ENCODE peak calls at places on chromosomes 5 and 9, in five cellular contexts. P is heart right ventricle, X is fibroblast of lung, R is cardiac fibroblast, Y is HL-60. F is an unnamed sample.

GRCh38 chr9:135229701-135230385 is 142.4 kb downstream of the OLFM1 start:
- DNase-seq in P (no peak), X (no peak), R (no peak), Y (no peak), F (no peak)

GRCh38 chr9:81538929-81539716 is 150.2 kb downstream of the TLE1 start:
- DNase-seq in P (no peak), X (no peak), R (no peak), Y (no peak), F (no peak)

GRCh38 chr9:114093761-114094505 is 5.2 kb downstream of the KIF12 start:
- DNase-seq in P (no peak), X (no peak), R (no peak), Y (no peak), F (no peak)

GRCh38 chr9:101716629-101717028 is 21.8 kb downstream of the GRIN3A start:
- DNase-seq in P (peak), X (no peak), R (peak), Y (no peak), F (no peak)

GRCh38 chr5:73654861-73655318 is 28.9 kb downstream of the ARHGEF28 start:
- DNase-seq in P (no peak), X (no peak), R (peak), Y (no peak), F (no peak)

GRCh38 chr5:147892696-147893296 is 13.5 kb downstream of the C5orf46 start:
- DNase-seq in P (no peak), X (no peak), R (peak), Y (no peak), F (no peak)

GRCh38 chr9:8521112-8521511 is 721.5 kb upstream of the DMAC1 start:
- DNase-seq in P (no peak), X (no peak), R (no peak), Y (no peak), F (no peak)

GRCh38 chr9:135307314-135307713 is 172.3 kb upstream of the PPP1R26 start:
- DNase-seq in P (no peak), X (no peak), R (no peak), Y (no peak), F (no peak)

GRCh38 chr5:152309926-152310450 is 95.1 kb downstream of the NMUR2 start:
- DNase-seq in P (no peak), X (no peak), R (no peak), Y (no peak), F (no peak)

GRCh38 chr5:122478741-122479459 is 166.9 kb downstream of the SNCAIP start:
- DNase-seq in P (no peak), X (no peak), R (no peak), Y (no peak), F (no peak)

GRCh38 chr9:93111371-93112115 is 15.5 kb downstream of the CARD19 start:
- DNase-seq in P (no peak), X (peak), R (no peak), Y (no peak), F (peak)

GRCh38 chr9:109912726-109913460 is 132.9 kb downstream of the PALM2AKAP2 start:
- DNase-seq in P (no peak), X (peak), R (no peak), Y (no peak), F (no peak)

GRCh38 chr9:134068742-134069535 is 1.1 kb upstream of the BRD3 start:
- DNase-seq in P (no peak), X (no peak), R (no peak), Y (no peak), F (no peak)

GRCh38 chr9:123893831-123894460 is 36.0 kb downstream of the DENND1A start:
- DNase-seq in P (no peak), X (peak), R (peak), Y (no peak), F (no peak)

GRCh38 chr9:123419721-123420559 is 63.9 kb downstream of the CRB2 start:
- DNase-seq in P (no peak), X (no peak), R (no peak), Y (no peak), F (no peak)

GRCh38 chr9:133191989-133192388 is 17.1 kb downstream of the OBP2B start:
- DNase-seq in P (no peak), X (no peak), R (no peak), Y (no peak), F (no peak)

GRCh38 chr5:79070002-79070567 is 518 bp downstream of the BHMT2 start:
- DNase-seq in P (peak), X (peak), R (no peak), Y (no peak), F (no peak)

GRCh38 chr5:142300677-142301076 is 24.1 kb downstream of the SPRY4 start:
- DNase-seq in P (no peak), X (no peak), R (no peak), Y (no peak), F (no peak)

GRCh38 chr9:132481467-132481866 is 71.5 kb downstream of the CFAP77 start:
- DNase-seq in P (no peak), X (no peak), R (no peak), Y (no peak), F (no peak)

GRCh38 chr5:154421868-154422267 is 23.9 kb upstream of the SAP30L start:
- DNase-seq in P (no peak), X (no peak), R (peak), Y (no peak), F (no peak)

GRCh38 chr5:74433255-74434123 is 207.0 kb downstream of the ENC1 start:
- DNase-seq in P (no peak), X (peak), R (peak), Y (no peak), F (no peak)

GRCh38 chr5:122493091-122493775 is 181.2 kb downstream of the SNCAIP start:
- DNase-seq in P (peak), X (peak), R (no peak), Y (no peak), F (peak)

GRCh38 chr5:95862636-95863382 is 40.3 kb upstream of the GLRX start:
- DNase-seq in P (no peak), X (no peak), R (no peak), Y (no peak), F (peak)

GRCh38 chr5:174374206-174374605 is 328.7 kb downstream of the NSG2 start:
- DNase-seq in P (no peak), X (peak), R (no peak), Y (no peak), F (no peak)

GRCh38 chr5:106312360-106312759 is 1358.4 kb downstream of the EFNA5 start:
- DNase-seq in P (no peak), X (peak), R (peak), Y (no peak), F (no peak)

GRCh38 chr9:33480094-33480493 is 6.4 kb upstream of the NOL6 start:
- DNase-seq in P (no peak), X (no peak), R (no peak), Y (no peak), F (no peak)

GRCh38 chr9:133113163-133113927 is 7.7 kb downstream of the RALGDS start:
- DNase-seq in P (peak), X (peak), R (no peak), Y (no peak), F (no peak)

GRCh38 chr5:146540421-146540820 is 24.4 kb upstream of the GPR151 start:
- DNase-seq in P (no peak), X (peak), R (peak), Y (no peak), F (no peak)

GRCh38 chr5:30099634-30100033 is 1093.9 kb upstream of the CDH6 start:
- DNase-seq in P (no peak), X (peak), R (peak), Y (no peak), F (no peak)

GRCh38 chr5:151243564-151243963 is 9.4 kb upstream of the GM2A start:
- DNase-seq in P (no peak), X (no peak), R (no peak), Y (no peak), F (no peak)
- H3K4me3 ChIP-seq in P (no peak), X (no peak), R (no peak), Y (no peak), F (no peak)

GRCh38 chr5:37715361-37715760 is 124.5 kb downstream of the GDNF start:
- DNase-seq in P (no peak), X (peak), R (peak), Y (no peak), F (no peak)

GRCh38 chr5:37716405-37716804 is 123.4 kb downstream of the GDNF start:
- DNase-seq in P (no peak), X (no peak), R (no peak), Y (no peak), F (no peak)

GRCh38 chr5:37715957-37716356 is 123.9 kb downstream of the GDNF start:
- DNase-seq in P (no peak), X (no peak), R (no peak), Y (no peak), F (no peak)

GRCh38 chr5:37717276-37717612 is 122.6 kb downstream of the GDNF start:
- DNase-seq in P (no peak), X (no peak), R (no peak), Y (no peak), F (no peak)

DNA sequence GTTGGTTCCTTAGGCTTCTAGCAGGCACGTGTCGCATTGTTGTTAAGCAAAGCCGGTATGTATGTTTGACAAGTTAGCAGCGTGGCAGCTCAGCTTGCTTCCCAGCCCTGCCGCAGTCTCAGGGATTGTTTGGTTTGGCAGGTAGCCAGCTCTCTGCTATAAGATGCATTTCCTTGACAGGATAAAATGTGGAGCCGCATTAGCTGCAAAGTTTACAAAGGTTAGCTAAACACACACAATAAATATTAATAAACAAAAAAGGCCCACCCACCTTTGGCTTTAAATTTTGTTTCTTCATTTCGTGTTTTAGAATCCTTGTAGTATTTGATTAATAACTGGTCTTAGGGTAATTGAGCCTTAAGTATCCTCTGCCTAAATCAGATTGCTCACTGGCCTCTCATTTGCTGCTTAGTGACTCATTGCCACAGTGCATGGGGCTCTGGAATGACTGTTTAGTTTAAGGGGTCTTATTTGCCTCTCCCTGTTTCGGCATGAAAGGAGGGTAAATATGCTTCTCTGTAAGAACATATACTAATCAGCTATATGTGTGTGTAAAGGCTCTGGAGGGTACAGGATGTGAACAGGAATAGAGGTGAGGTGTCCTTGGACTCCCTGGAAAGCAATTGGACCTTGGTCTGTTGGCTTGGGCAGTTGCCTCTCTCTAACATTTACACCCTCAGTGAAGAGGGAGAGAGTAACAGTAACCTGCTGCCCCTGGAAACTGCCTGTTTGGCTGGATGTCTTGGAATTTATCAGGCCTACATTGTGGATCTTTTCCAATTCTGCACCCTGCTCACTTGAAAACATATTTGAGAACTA is 122.0 kb downstream of the GDNF start:
- DNase-seq in P (peak), X (peak), R (peak), Y (no peak), F (no peak)
- H3K4me3 ChIP-seq in P (no peak), X (no peak), R (no peak), Y (no peak), F (no peak)

GRCh38 chr5:11650936-11651335 is 253.3 kb downstream of the CTNND2 start:
- DNase-seq in P (no peak), X (no peak), R (no peak), Y (no peak), F (no peak)
- H3K4me3 ChIP-seq in P (no peak), X (no peak), R (no peak), Y (no peak), F (no peak)

GRCh38 chr5:5335115-5335514 is 87.4 kb upstream of the ICE1 start:
- DNase-seq in P (no peak), X (peak), R (no peak), Y (no peak), F (no peak)
- H3K4me3 ChIP-seq in P (no peak), X (no peak), R (no peak), Y (no peak), F (no peak)

GRCh38 chr9:19666575-19666974 is 122.3 kb downstream of the SLC24A2 start:
- DNase-seq in P (no peak), X (no peak), R (no peak), Y (no peak), F (no peak)
- H3K4me3 ChIP-seq in P (no peak), X (no peak), R (no peak), Y (no peak), F (no peak)

F was measured in ascending aorta.